ENCODE peak calls at places on chromosomes 2 and 18, in five cellular contexts. One of them, this sample, is unnamed.

GRCh38 chr2:56009758-56010534 is 86.4 kb upstream of the EFEMP1 start:
- DNase-seq in heart left ventricle: no peak
- DNase-seq in activated T-helper 1 cell treated with anti-CD3 and anti-CD28 coated beads, Interleukin-12 subunit alpha, Interleukin-12 subunit beta, Interleukin-2, Interleukin-4 antibody, amounts not matched to agents 30 ng/mL and 10 ng/mL and 1 ng/mL, durations not matched to agents 14 hours and 24 hours and 36 hours: no peak
- DNase-seq in activated T-cell treated with anti-CD3 and anti-CD28 coated beads for 1 hour: no peak
- DNase-seq in COR-L47: peak
- DNase-seq in this sample: peak

GRCh38 chr2:26530696-26531095 is 52.8 kb upstream of the OTOF start:
- DNase-seq in COR-L47: no peak
- DNase-seq in activated T-helper 1 cell treated with anti-CD3 and anti-CD28 coated beads, Interleukin-12 subunit alpha, Interleukin-12 subunit beta, Interleukin-2, Interleukin-4 antibody, amounts not matched to agents 30 ng/mL and 10 ng/mL and 1 ng/mL, durations not matched to agents 14 hours and 24 hours and 36 hours: no peak
- DNase-seq in heart left ventricle: no peak
- DNase-seq in activated T-cell treated with anti-CD3 and anti-CD28 coated beads for 1 hour: no peak
- DNase-seq in this sample: no peak

GRCh38 chr2:12602661-12603060 is 114.1 kb upstream of the TRIB2 start:
- DNase-seq in heart left ventricle: no peak
- DNase-seq in activated T-helper 1 cell treated with anti-CD3 and anti-CD28 coated beads, Interleukin-12 subunit alpha, Interleukin-12 subunit beta, Interleukin-2, Interleukin-4 antibody, amounts not matched to agents 30 ng/mL and 10 ng/mL and 1 ng/mL, durations not matched to agents 14 hours and 24 hours and 36 hours: no peak
- DNase-seq in activated T-cell treated with anti-CD3 and anti-CD28 coated beads for 1 hour: no peak
- DNase-seq in COR-L47: no peak
- DNase-seq in this sample: no peak

GRCh38 chr2:63849381-63850203 is 7.9 kb downstream of the UGP2 start:
- DNase-seq in COR-L47: no peak
- DNase-seq in activated T-helper 1 cell treated with anti-CD3 and anti-CD28 coated beads, Interleukin-12 subunit alpha, Interleukin-12 subunit beta, Interleukin-2, Interleukin-4 antibody, amounts not matched to agents 30 ng/mL and 10 ng/mL and 1 ng/mL, durations not matched to agents 14 hours and 24 hours and 36 hours: no peak
- DNase-seq in heart left ventricle: no peak
- DNase-seq in activated T-cell treated with anti-CD3 and anti-CD28 coated beads for 1 hour: no peak
- DNase-seq in this sample: no peak

GRCh38 chr18:64966667-64967066 is 784.1 kb upstream of the CDH7 start:
- DNase-seq in activated T-cell treated with anti-CD3 and anti-CD28 coated beads for 1 hour: no peak
- DNase-seq in COR-L47: peak
- DNase-seq in activated T-helper 1 cell treated with anti-CD3 and anti-CD28 coated beads, Interleukin-12 subunit alpha, Interleukin-12 subunit beta, Interleukin-2, Interleukin-4 antibody, amounts not matched to agents 30 ng/mL and 10 ng/mL and 1 ng/mL, durations not matched to agents 14 hours and 24 hours and 36 hours: no peak
- DNase-seq in heart left ventricle: no peak
- DNase-seq in this sample: no peak

GRCh38 chr2:190819835-190820234 is 60.8 kb upstream of the GLS start:
- DNase-seq in heart left ventricle: no peak
- DNase-seq in activated T-cell treated with anti-CD3 and anti-CD28 coated beads for 1 hour: no peak
- DNase-seq in COR-L47: no peak
- DNase-seq in activated T-helper 1 cell treated with anti-CD3 and anti-CD28 coated beads, Interleukin-12 subunit alpha, Interleukin-12 subunit beta, Interleukin-2, Interleukin-4 antibody, amounts not matched to agents 30 ng/mL and 10 ng/mL and 1 ng/mL, durations not matched to agents 14 hours and 24 hours and 36 hours: no peak
- DNase-seq in this sample: no peak

GRCh38 chr2:215882689-215883088 is 130.7 kb downstream of the MREG start:
- DNase-seq in heart left ventricle: no peak
- DNase-seq in activated T-cell treated with anti-CD3 and anti-CD28 coated beads for 1 hour: no peak
- DNase-seq in activated T-helper 1 cell treated with anti-CD3 and anti-CD28 coated beads, Interleukin-12 subunit alpha, Interleukin-12 subunit beta, Interleukin-2, Interleukin-4 antibody, amounts not matched to agents 30 ng/mL and 10 ng/mL and 1 ng/mL, durations not matched to agents 14 hours and 24 hours and 36 hours: no peak
- DNase-seq in COR-L47: no peak
- DNase-seq in this sample: no peak

GRCh38 chr2:132416080-132416911 is at the start of gene GPR39:
- DNase-seq in activated T-helper 1 cell treated with anti-CD3 and anti-CD28 coated beads, Interleukin-12 subunit alpha, Interleukin-12 subunit beta, Interleukin-2, Interleukin-4 antibody, amounts not matched to agents 30 ng/mL and 10 ng/mL and 1 ng/mL, durations not matched to agents 14 hours and 24 hours and 36 hours: no peak
- DNase-seq in COR-L47: no peak
- DNase-seq in heart left ventricle: peak
- DNase-seq in activated T-cell treated with anti-CD3 and anti-CD28 coated beads for 1 hour: no peak
- DNase-seq in this sample: no peak

GRCh38 chr2:131126436-131126835 is 21.3 kb downstream of the PLEKHB2 start:
- DNase-seq in activated T-cell treated with anti-CD3 and anti-CD28 coated beads for 1 hour: no peak
- DNase-seq in heart left ventricle: no peak
- DNase-seq in activated T-helper 1 cell treated with anti-CD3 and anti-CD28 coated beads, Interleukin-12 subunit alpha, Interleukin-12 subunit beta, Interleukin-2, Interleukin-4 antibody, amounts not matched to agents 30 ng/mL and 10 ng/mL and 1 ng/mL, durations not matched to agents 14 hours and 24 hours and 36 hours: no peak
- DNase-seq in COR-L47: no peak
- DNase-seq in this sample: no peak

GRCh38 chr2:122704109-122704563 is 948.7 kb downstream of the TSN start:
- DNase-seq in activated T-cell treated with anti-CD3 and anti-CD28 coated beads for 1 hour: no peak
- DNase-seq in heart left ventricle: no peak
- DNase-seq in activated T-helper 1 cell treated with anti-CD3 and anti-CD28 coated beads, Interleukin-12 subunit alpha, Interleukin-12 subunit beta, Interleukin-2, Interleukin-4 antibody, amounts not matched to agents 30 ng/mL and 10 ng/mL and 1 ng/mL, durations not matched to agents 14 hours and 24 hours and 36 hours: no peak
- DNase-seq in COR-L47: no peak
- DNase-seq in this sample: peak

GRCh38 chr2:28399946-28400345 is 7.3 kb downstream of the FOSL2 start:
- DNase-seq in activated T-helper 1 cell treated with anti-CD3 and anti-CD28 coated beads, Interleukin-12 subunit alpha, Interleukin-12 subunit beta, Interleukin-2, Interleukin-4 antibody, amounts not matched to agents 30 ng/mL and 10 ng/mL and 1 ng/mL, durations not matched to agents 14 hours and 24 hours and 36 hours: no peak
- DNase-seq in activated T-cell treated with anti-CD3 and anti-CD28 coated beads for 1 hour: no peak
- DNase-seq in COR-L47: no peak
- DNase-seq in heart left ventricle: no peak
- DNase-seq in this sample: no peak

GRCh38 chr18:49473721-49474120 is 13.3 kb upstream of the DYM start:
- DNase-seq in activated T-cell treated with anti-CD3 and anti-CD28 coated beads for 1 hour: no peak
- DNase-seq in activated T-helper 1 cell treated with anti-CD3 and anti-CD28 coated beads, Interleukin-12 subunit alpha, Interleukin-12 subunit beta, Interleukin-2, Interleukin-4 antibody, amounts not matched to agents 30 ng/mL and 10 ng/mL and 1 ng/mL, durations not matched to agents 14 hours and 24 hours and 36 hours: no peak
- DNase-seq in heart left ventricle: no peak
- DNase-seq in COR-L47: no peak
- DNase-seq in this sample: no peak

GRCh38 chr2:43018179-43019024 is 208.0 kb downstream of the ZFP36L2 start:
- DNase-seq in heart left ventricle: peak
- DNase-seq in activated T-helper 1 cell treated with anti-CD3 and anti-CD28 coated beads, Interleukin-12 subunit alpha, Interleukin-12 subunit beta, Interleukin-2, Interleukin-4 antibody, amounts not matched to agents 30 ng/mL and 10 ng/mL and 1 ng/mL, durations not matched to agents 14 hours and 24 hours and 36 hours: no peak
- DNase-seq in COR-L47: no peak
- DNase-seq in activated T-cell treated with anti-CD3 and anti-CD28 coated beads for 1 hour: no peak
- DNase-seq in this sample: peak

GRCh38 chr2:9403924-9404323 is 19.4 kb downstream of the ITGB1BP1 start:
- DNase-seq in activated T-cell treated with anti-CD3 and anti-CD28 coated beads for 1 hour: no peak
- DNase-seq in heart left ventricle: no peak
- DNase-seq in activated T-helper 1 cell treated with anti-CD3 and anti-CD28 coated beads, Interleukin-12 subunit alpha, Interleukin-12 subunit beta, Interleukin-2, Interleukin-4 antibody, amounts not matched to agents 30 ng/mL and 10 ng/mL and 1 ng/mL, durations not matched to agents 14 hours and 24 hours and 36 hours: no peak
- DNase-seq in COR-L47: no peak
- DNase-seq in this sample: no peak

GRCh38 chr2:169716229-169716886 is 17.3 kb upstream of the KLHL23 start:
- DNase-seq in COR-L47: peak
- DNase-seq in heart left ventricle: no peak
- DNase-seq in activated T-cell treated with anti-CD3 and anti-CD28 coated beads for 1 hour: no peak
- DNase-seq in activated T-helper 1 cell treated with anti-CD3 and anti-CD28 coated beads, Interleukin-12 subunit alpha, Interleukin-12 subunit beta, Interleukin-2, Interleukin-4 antibody, amounts not matched to agents 30 ng/mL and 10 ng/mL and 1 ng/mL, durations not matched to agents 14 hours and 24 hours and 36 hours: no peak
- DNase-seq in this sample: no peak

GRCh38 chr2:205800257-205800656 is 118.0 kb downstream of the NRP2 start:
- DNase-seq in heart left ventricle: no peak
- DNase-seq in activated T-cell treated with anti-CD3 and anti-CD28 coated beads for 1 hour: no peak
- DNase-seq in COR-L47: no peak
- DNase-seq in activated T-helper 1 cell treated with anti-CD3 and anti-CD28 coated beads, Interleukin-12 subunit alpha, Interleukin-12 subunit beta, Interleukin-2, Interleukin-4 antibody, amounts not matched to agents 30 ng/mL and 10 ng/mL and 1 ng/mL, durations not matched to agents 14 hours and 24 hours and 36 hours: no peak
- DNase-seq in this sample: no peak

GRCh38 chr2:37569986-37570688 is 101.3 kb downstream of the CDC42EP3 start:
- DNase-seq in activated T-cell treated with anti-CD3 and anti-CD28 coated beads for 1 hour: no peak
- DNase-seq in activated T-helper 1 cell treated with anti-CD3 and anti-CD28 coated beads, Interleukin-12 subunit alpha, Interleukin-12 subunit beta, Interleukin-2, Interleukin-4 antibody, amounts not matched to agents 30 ng/mL and 10 ng/mL and 1 ng/mL, durations not matched to agents 14 hours and 24 hours and 36 hours: no peak
- DNase-seq in COR-L47: no peak
- DNase-seq in heart left ventricle: no peak
- DNase-seq in this sample: no peak

GRCh38 chr2:170155022-170155722 is 22.8 kb upstream of the MYO3B start:
- DNase-seq in COR-L47: no peak
- DNase-seq in heart left ventricle: no peak
- DNase-seq in activated T-cell treated with anti-CD3 and anti-CD28 coated beads for 1 hour: no peak
- DNase-seq in activated T-helper 1 cell treated with anti-CD3 and anti-CD28 coated beads, Interleukin-12 subunit alpha, Interleukin-12 subunit beta, Interleukin-2, Interleukin-4 antibody, amounts not matched to agents 30 ng/mL and 10 ng/mL and 1 ng/mL, durations not matched to agents 14 hours and 24 hours and 36 hours: no peak
- DNase-seq in this sample: peak

This sample was measured in KBM-7.